ENCODE peak calls at places on chromosomes 5 and 9, in seven cellular contexts. G, F, H, Z, U, R and T are unnamed samples.

GRCh38 chr9:136681029-136681428 is 6.2 kb downstream of the AGPAT2 start:
- DNase-seq in G (no peak), F (no peak), U (no peak), H (no peak), Z (no peak), R (no peak), T (no peak)

GRCh38 chr5:174724484-174725260 is at the start of gene MSX2:
- DNase-seq in U (no peak), R (peak), F (peak), G (peak), Z (peak), H (no peak), T (peak)

GRCh38 chr9:21750021-21750735 is 52.3 kb upstream of the MTAP start:
- DNase-seq in F (no peak), R (no peak), Z (no peak), G (no peak), U (no peak), H (no peak), T (no peak)

GRCh38 chr5:130571076-130571475 is 594.0 kb downstream of the HINT1 start:
- DNase-seq in H (no peak), G (no peak), R (no peak), Z (no peak), U (no peak), F (no peak), T (no peak)

GRCh38 chr9:127683723-127684122 is 23.1 kb upstream of the CFAP157 start:
- DNase-seq in G (no peak), H (no peak), U (no peak), R (no peak), Z (no peak), F (no peak), T (no peak)

GRCh38 chr5:171773106-171773505 is 12.5 kb upstream of the SMIM23 start:
- DNase-seq in H (no peak), F (no peak), G (no peak), R (no peak), Z (no peak), U (no peak), T (no peak)

GRCh38 chr5:181163487-181164075 is 16.2 kb downstream of the OR2V2 start:
- DNase-seq in R (no peak), H (no peak), Z (no peak), U (no peak), F (no peak), G (no peak), T (no peak)

GRCh38 chr5:40502736-40503135 is 177.0 kb upstream of the PTGER4 start:
- DNase-seq in U (no peak), G (no peak), H (no peak), F (no peak), R (no peak), Z (no peak), T (no peak)

GRCh38 chr5:1754531-1755220 is 45.0 kb downstream of the MRPL36 start:
- DNase-seq in R (no peak), U (no peak), F (no peak), Z (no peak), H (no peak), G (no peak), T (no peak)

GRCh38 chr5:175728885-175729828 is 71.3 kb downstream of the HRH2 start:
- DNase-seq in R (no peak), G (no peak), U (no peak), Z (no peak), H (no peak), F (no peak), T (peak)